ENCODE peak calls at places on chromosomes 13 and 19, in four cellular contexts. X is EH; M is activated CD8-positive, alpha-beta T cell treated with anti-CD3 and anti-CD28 coated beads, Interleukin-2, amount 10 ng/mL, durations not matched to agents 7 days and 5 days; G is body of pancreas. I is an unnamed sample.

GRCh38 chr13:105471683-105472082 is 1063.8 kb downstream of the EFNB2 start:
- DNase-seq in X (no peak), M (no peak), G (no peak), I (peak)

GRCh38 chr19:7427944-7428343 is 60.9 kb downstream of the PEX11G start:
- DNase-seq in X (peak), M (no peak), G (no peak), I (peak)

GRCh38 chr13:25965596-25965995 is 86.2 kb downstream of the SHISA2 start:
- DNase-seq in X (no peak), M (no peak), G (no peak), I (no peak)

GRCh38 chr13:112587767-112588489 is at the start of gene TUBGCP3:
- DNase-seq in X (peak), M (peak), G (peak), I (peak)

GRCh38 chr13:95948646-95949045 is 104.6 kb downstream of the UGGT2 start:
- DNase-seq in X (peak), M (no peak), G (no peak), I (peak)

GRCh38 chr19:29714953-29715694 is at the start of gene C19orf12:
- DNase-seq in X (peak), M (peak), G (peak), I (peak)

GRCh38 chr13:32205426-32206096 is 109.6 kb downstream of the ZAR1L start:
- DNase-seq in X (no peak), M (no peak), G (no peak), I (peak)

GRCh38 chr13:95452376-95452775 is 100.1 kb upstream of the CLDN10 start:
- DNase-seq in X (no peak), M (no peak), G (no peak), I (no peak)

GRCh38 chr19:47357788-47358680 is 8.9 kb downstream of the DHX34 start:
- DNase-seq in X (no peak), M (no peak), G (no peak), I (peak)